ENCODE peak calls at places on chromosomes 16 and 17, in five cellular contexts. J is HepG2, X is K562, O is GM12878, N is H1. S is an unnamed sample.
A peak's percentile ranks its signal among the peaks of the same experiment; 100 is the strongest.

GRCh38 chr16:70709961-70710360 is 24.1 kb upstream of the MTSS2 start:
- DNase-seq in X (no peak), O (no peak), J (no peak), N (no peak), S (no peak)

GRCh38 chr17:45631941-45632340 is 141.4 kb upstream of the PLEKHM1 start:
- DNase-seq in N (no peak), O (no peak), J (no peak), X (no peak), S (no peak)

GRCh38 chr17:17032131-17032692 is 10.0 kb upstream of the MPRIP start:
- DNase-seq in O (no peak), N (no peak), J (peak; percentile 64), X (peak; percentile 24), S (no peak)

GRCh38 chr17:59521465-59522126 is 43.8 kb upstream of the DHX40 start:
- DNase-seq in O (peak; percentile 19), N (peak; percentile 89), J (peak; percentile 74), X (peak; percentile 73), S (peak; percentile 81)

GRCh38 chr16:68644715-68645493 is at the start of gene CDH3:
- DNase-seq in N (peak; percentile 93), J (no peak), O (no peak), X (no peak), S (peak; percentile 94)

GRCh38 chr17:17153071-17153470 is 53.1 kb downstream of the PLD6 start:
- DNase-seq in N (no peak), X (no peak), O (no peak), J (no peak), S (no peak)

GRCh38 chr17:31621566-31621965 is 230.1 kb downstream of the RAB11FIP4 start:
- DNase-seq in N (no peak), X (no peak), J (no peak), O (no peak), S (no peak)

GRCh38 chr16:53968896-53969295 is 264.9 kb downstream of the FTO start:
- DNase-seq in X (no peak), J (no peak), N (no peak), O (no peak), S (no peak)

GRCh38 chr17:61460796-61461585 is 8.8 kb downstream of the TBX4 start:
- DNase-seq in O (no peak), N (peak; percentile 33), J (peak; percentile 98), X (no peak), S (no peak)

DNA sequence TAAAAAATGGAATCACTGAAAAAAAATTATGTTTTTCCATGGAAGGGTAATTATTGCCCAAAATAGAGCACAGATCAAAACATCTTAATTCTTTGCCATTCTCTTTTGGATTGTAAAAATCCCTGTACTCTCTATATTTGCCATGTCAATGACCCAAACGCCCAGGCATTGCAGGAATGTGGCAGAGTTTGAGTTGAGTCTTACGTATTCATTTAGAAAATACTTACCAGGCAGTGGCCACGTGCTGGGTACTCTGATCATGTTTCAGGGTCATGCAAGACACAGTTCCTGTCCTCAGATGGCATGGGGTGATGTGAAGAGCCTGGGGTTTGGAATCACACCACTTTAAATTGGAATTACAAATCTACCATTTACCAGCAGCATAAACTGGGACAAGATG is 267.7 kb downstream of the ABCC12 start:
- DNase-seq in O (no peak), J (peak; percentile 75), X (no peak), N (no peak), S (no peak)
- TF ChIP-seq MAX in O (no peak), J (peak; percentile 51), X (no peak), N (peak; percentile 52), S (no peak)

GRCh38 chr16:8614435-8615029 is 7.0 kb upstream of the METTL22 start:
- DNase-seq in N (no peak), X (no peak), J (no peak), O (no peak), S (no peak)

GRCh38 chr16:8611122-8611521 is 10.4 kb upstream of the METTL22 start:
- DNase-seq in J (no peak), X (no peak), N (no peak), O (no peak), S (no peak)

GRCh38 chr16:8607214-8607613 is 14.3 kb upstream of the METTL22 start:
- DNase-seq in N (no peak), X (no peak), J (no peak), O (no peak), S (no peak)

DNA sequence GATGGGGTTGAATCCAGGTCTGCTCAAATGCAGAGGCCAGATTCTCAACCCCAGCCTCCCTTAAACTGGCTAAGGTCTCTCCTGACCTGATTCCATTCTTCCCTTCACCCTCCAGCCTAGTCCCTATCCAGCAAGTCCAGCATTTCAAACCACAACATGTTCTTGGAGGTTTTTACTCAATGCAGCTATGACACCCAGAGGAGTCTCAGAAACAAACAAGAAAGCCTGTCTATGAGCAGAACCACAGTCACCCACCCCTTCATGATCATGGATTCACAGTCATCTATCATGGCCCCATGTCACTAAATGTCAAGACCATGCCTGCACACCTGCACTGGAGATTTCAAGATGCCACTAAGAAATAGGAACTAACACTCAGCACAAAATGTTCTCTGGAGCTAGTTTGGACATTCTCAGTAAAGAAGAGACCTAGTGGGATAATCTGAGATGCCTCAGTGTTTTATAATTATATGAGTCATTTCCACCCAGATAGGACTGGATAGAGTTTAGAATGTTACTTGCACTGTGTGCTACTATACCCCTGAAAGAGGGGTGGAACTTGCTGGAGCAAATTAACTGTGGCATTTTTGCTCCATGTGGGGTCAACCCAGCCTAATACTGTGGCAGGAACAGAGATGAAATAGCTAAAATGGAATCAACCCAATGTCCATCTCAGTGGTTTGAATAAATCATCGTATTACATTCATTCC is 9.5 kb upstream of the METTL22 start:
- DNase-seq in O (no peak), J (no peak), X (no peak), N (no peak), S (no peak)
- TF ChIP-seq CREB1 in O (no peak), J (no peak), X (no peak), N (no peak), S (no peak)

GRCh38 chr17:37088459-37088858 is 139.7 kb downstream of the AATF start:
- DNase-seq in O (no peak), X (no peak), N (no peak), J (no peak), S (no peak)
- TF ChIP-seq MAX in O (no peak), X (no peak), N (no peak), J (no peak), S (no peak)

DNA sequence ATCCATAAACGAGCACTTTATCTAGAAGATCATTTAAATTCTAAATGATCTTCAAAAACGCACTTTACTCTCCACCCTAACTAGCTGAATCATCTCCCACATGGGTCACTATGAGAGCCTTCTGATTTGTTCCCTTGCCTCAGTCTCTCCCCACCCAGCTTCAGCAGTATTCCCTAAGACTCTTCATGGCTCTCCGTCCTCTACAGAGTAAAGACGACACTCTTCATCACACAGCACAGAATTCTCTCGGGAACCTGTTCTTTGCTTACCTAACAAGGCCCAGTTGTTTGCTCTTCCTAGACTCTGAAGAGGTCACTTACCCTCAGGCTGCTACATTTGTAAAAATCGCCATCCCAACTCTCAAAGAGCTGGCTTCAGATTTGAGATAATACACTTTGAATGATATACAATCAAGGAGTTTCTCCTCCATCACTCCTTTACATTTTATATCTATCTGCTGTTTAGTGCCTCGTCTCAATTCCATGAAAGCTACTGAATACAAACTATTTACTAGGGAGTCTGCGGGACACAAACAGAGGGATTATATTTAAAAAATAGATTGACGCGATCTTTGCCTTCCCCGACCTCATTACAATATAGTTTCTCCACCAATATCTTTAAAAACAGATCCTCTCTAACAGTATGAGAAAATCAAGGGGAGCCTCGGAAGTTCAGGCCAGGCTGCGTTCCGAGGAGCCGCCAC is 511 bp upstream of the LIG3 start:
- DNase-seq in X (peak; percentile 50), J (peak; percentile 15), N (no peak), O (no peak), S (no peak)
- TF ChIP-seq CREB1 in X (no peak), J (peak; percentile 14), N (no peak), O (peak; percentile 11), S (no peak)

GRCh38 chr16:22144520-22144919 is 17.8 kb upstream of the SDR42E2 start:
- DNase-seq in X (no peak), O (no peak), J (no peak), N (no peak), S (no peak)

GRCh38 chr16:22139732-22140131 is 22.6 kb upstream of the SDR42E2 start:
- DNase-seq in J (no peak), O (no peak), X (no peak), N (no peak), S (no peak)

GRCh38 chr16:22138482-22138881 is 23.8 kb upstream of the SDR42E2 start:
- DNase-seq in N (no peak), O (no peak), J (no peak), X (no peak), S (no peak)

GRCh38 chr16:22139008-22139407 is 23.3 kb upstream of the SDR42E2 start:
- DNase-seq in O (no peak), N (no peak), X (no peak), J (no peak), S (no peak)

DNA sequence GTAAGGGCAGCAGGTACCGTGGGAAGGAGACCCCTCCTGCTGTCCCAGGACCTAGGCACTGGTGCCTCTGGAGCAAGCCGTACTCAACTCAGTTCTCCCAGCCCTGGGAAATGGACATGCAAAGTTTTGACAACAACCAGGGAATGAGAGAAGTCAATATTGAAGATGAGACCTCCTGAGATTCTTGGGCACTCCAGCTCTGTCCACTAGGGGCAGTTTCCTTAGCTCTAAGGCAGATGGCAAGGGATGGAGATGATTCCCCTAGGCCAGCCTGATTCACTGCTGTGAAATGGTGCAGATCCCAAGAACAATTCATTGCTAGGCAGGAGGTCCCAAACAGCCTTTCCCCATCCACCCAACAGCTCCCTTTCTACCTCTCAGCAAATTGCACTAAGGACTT is 20.6 kb upstream of the SDR42E2 start:
- DNase-seq in J (peak; percentile 50), X (peak; percentile 34), O (no peak), N (peak; percentile 59), S (peak; percentile 55)
- TF ChIP-seq MAX in J (no peak), X (no peak), O (no peak), N (no peak), S (no peak)

S was measured in WTC11.